ENCODE peak calls at places on chromosomes 11 and 22, in five cellular contexts. X, W, S, D and L are unnamed samples.

GRCh38 chr22:46576556-46577351 is 39.3 kb upstream of the CELSR1 start:
- DNase-seq in W (no peak), S (no peak), D (no peak), X (peak; percentile 95), L (peak; percentile 84)

GRCh38 chr22:31532060-31532459 is 35.7 kb downstream of the SFI1 start:
- DNase-seq in X (no peak), W (no peak), D (no peak), S (no peak), L (no peak)

GRCh38 chr11:9951714-9952275 is 287.9 kb downstream of the SWAP70 start:
- DNase-seq in S (no peak), W (no peak), X (no peak), D (no peak), L (no peak)

GRCh38 chr22:29710193-29710592 is 9.6 kb upstream of the CABP7 start:
- DNase-seq in D (no peak), X (no peak), W (no peak), S (no peak), L (no peak)

GRCh38 chr22:38313384-38313955 is 3.8 kb downstream of the CSNK1E start:
- DNase-seq in W (peak; percentile 54), S (peak; percentile 35), X (no peak), D (no peak), L (no peak)

GRCh38 chr22:47397673-47398072 is 635.2 kb downstream of the TBC1D22A start:
- DNase-seq in X (no peak), D (no peak), S (no peak), W (no peak), L (no peak)

GRCh38 chr11:5550440-5551095 is 2.2 kb upstream of the OR52H1 start:
- DNase-seq in S (peak; percentile 8), W (peak; percentile 21), X (no peak), D (no peak), L (no peak)

GRCh38 chr22:48581206-48581766 is 1246.4 kb downstream of the BRD1 start:
- DNase-seq in W (no peak), S (no peak), X (no peak), D (no peak), L (no peak)

GRCh38 chr11:75689861-75690641 is 21.2 kb upstream of the MAP6 start:
- DNase-seq in W (no peak), X (no peak), D (no peak), S (peak; percentile 79), L (no peak)

GRCh38 chr11:99020324-99021225 is at the start of gene CNTN5:
- DNase-seq in W (peak; percentile 15), D (peak; percentile 22), S (no peak), X (peak; percentile 55), L (peak; percentile 10)

GRCh38 chr22:26666035-26666338 is 8.6 kb downstream of the MIAT start:
- DNase-seq in S (no peak), W (no peak), D (no peak), X (no peak), L (no peak)

GRCh38 chr11:91673705-91674104 is 550.9 kb upstream of the FAT3 start:
- DNase-seq in W (no peak), D (no peak), X (no peak), S (no peak), L (no peak)

GRCh38 chr11:36404831-36405230 is 105.2 kb downstream of the TRAF6 start:
- DNase-seq in S (no peak), W (no peak), X (no peak), D (no peak), L (no peak)

GRCh38 chr22:47653921-47654320 is 891.5 kb downstream of the TBC1D22A start:
- DNase-seq in X (no peak), D (no peak), S (no peak), W (no peak), L (no peak)

GRCh38 chr11:34356918-34357645 is 728 bp downstream of the ABTB2 start:
- DNase-seq in D (no peak), X (peak; percentile 75), S (no peak), W (peak; percentile 60), L (peak; percentile 16)

GRCh38 chr11:34756591-34756990 is 135.7 kb downstream of the EHF start:
- DNase-seq in W (no peak), D (no peak), X (no peak), S (no peak), L (no peak)

GRCh38 chr22:26890870-26891269 is 233.5 kb downstream of the MIAT start:
- DNase-seq in S (no peak), X (no peak), W (peak; percentile 40), D (no peak), L (no peak)

GRCh38 chr11:126403039-126403438 is 47.6 kb downstream of the ST3GAL4 start:
- DNase-seq in S (no peak), W (peak; percentile 41), X (no peak), D (no peak), L (no peak)

GRCh38 chr11:75667268-75667830 is 1.5 kb downstream of the MAP6 start:
- DNase-seq in X (peak; percentile 82), W (peak; percentile 60), D (no peak), S (no peak), L (no peak)

GRCh38 chr22:35839811-35840739 is 122.4 kb downstream of the APOL5 start:
- DNase-seq in S (no peak), X (peak; percentile 81), D (no peak), W (peak; percentile 97), L (peak; percentile 92)

GRCh38 chr11:46906596-46906995 is 11.8 kb downstream of the LRP4 start:
- DNase-seq in X (no peak), S (no peak), W (no peak), D (no peak), L (no peak)

GRCh38 chr22:46061431-46062231 is 84.7 kb upstream of the WNT7B start:
- DNase-seq in D (peak; percentile 9), W (no peak), S (no peak), X (peak; percentile 45), L (no peak)

GRCh38 chr11:119907122-119907933 is 178.3 kb upstream of the NECTIN1 start:
- DNase-seq in W (no peak), D (no peak), S (no peak), X (peak; percentile 71), L (no peak)

GRCh38 chr22:34696557-34696956 is 369.4 kb upstream of the ISX start:
- DNase-seq in W (no peak), X (no peak), D (no peak), S (no peak), L (no peak)

GRCh38 chr22:30876221-30876751 is 92.3 kb downstream of the MORC2 start:
- DNase-seq in S (no peak), W (no peak), D (no peak), X (peak; percentile 41), L (no peak)

GRCh38 chr11:101870510-101870909 is 44.3 kb upstream of the CEP126 start:
- DNase-seq in X (no peak), W (peak; percentile 74), D (no peak), S (no peak), L (no peak)

GRCh38 chr22:50710221-50710620 is 27.8 kb upstream of the ACR start:
- DNase-seq in X (no peak), D (no peak), W (no peak), S (no peak), L (no peak)

GRCh38 chr22:20388200-20388599 is 5.8 kb upstream of the ZNF74 start:
- DNase-seq in X (no peak), S (no peak), D (no peak), W (no peak), L (no peak)

GRCh38 chr22:49100764-49101163 is 726.9 kb downstream of the BRD1 start:
- DNase-seq in X (no peak), D (no peak), W (no peak), S (no peak), L (no peak)

GRCh38 chr11:119935341-119935925 is 202.5 kb downstream of the TRIM29 start:
- DNase-seq in D (no peak), W (no peak), S (no peak), X (peak; percentile 83), L (no peak)

GRCh38 chr11:61749607-61750217 is 2.7 kb upstream of the MYRF start:
- DNase-seq in W (no peak), S (no peak), D (peak; percentile 72), X (no peak), L (peak; percentile 92)
- TF ChIP-seq MAX in W (no peak), S (no peak), D (no peak), X (no peak), L (no peak)

GRCh38 chr11:93728792-93729128 is 12.5 kb downstream of the TAF1D start:
- DNase-seq in W (no peak), X (no peak), D (no peak), S (no peak), L (no peak)

GRCh38 chr11:93724090-93724489 is 17.2 kb downstream of the TAF1D start:
- DNase-seq in W (no peak), D (no peak), S (no peak), X (no peak), L (no peak)

GRCh38 chr11:93729129-93729616 is 12.1 kb downstream of the TAF1D start:
- DNase-seq in X (no peak), D (no peak), S (no peak), W (no peak), L (no peak)

GRCh38 chr11:93730108-93731107 is 10.9 kb downstream of the TAF1D start:
- DNase-seq in D (no peak), X (no peak), S (no peak), W (no peak), L (no peak)

DNA sequence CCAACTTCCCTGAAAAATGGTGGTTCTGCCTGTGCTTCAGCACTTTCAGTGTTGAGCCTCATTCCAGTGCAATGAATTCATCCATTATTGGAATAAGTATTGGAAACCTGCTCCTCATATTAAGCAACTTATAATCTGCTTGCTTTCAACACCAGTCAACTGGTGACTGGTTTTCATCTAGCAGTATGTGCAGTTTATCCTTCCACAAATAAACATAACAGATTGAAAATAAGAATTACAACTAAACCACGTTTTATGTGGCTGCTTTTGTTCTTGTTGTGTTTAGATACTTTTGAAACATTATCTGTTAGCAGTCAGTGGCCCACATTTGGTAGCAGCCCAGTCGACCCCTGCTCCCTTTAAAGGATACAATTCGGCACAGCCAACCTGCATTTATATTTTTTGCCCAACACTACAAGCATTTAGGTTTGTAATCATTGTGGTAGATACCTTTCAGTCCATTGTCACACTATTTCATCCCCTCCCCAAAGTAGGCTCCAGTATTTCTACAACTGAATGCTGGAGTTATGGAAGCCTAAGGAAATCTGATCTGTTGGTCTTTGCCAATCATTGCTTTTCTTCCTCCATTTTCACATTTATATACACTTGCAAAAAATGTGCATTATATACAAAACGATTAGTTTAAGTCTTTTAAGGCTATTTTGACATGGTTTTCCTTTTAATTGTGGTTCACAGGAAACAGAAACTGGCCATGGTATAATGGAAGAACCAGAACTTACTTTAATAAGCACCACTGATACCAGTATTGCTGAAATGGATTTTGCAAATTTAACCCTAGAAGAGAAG is 13.1 kb downstream of the TAF1D start:
- DNase-seq in W (no peak), S (no peak), X (no peak), D (no peak), L (no peak)
- TF ChIP-seq SMC3 in W (no peak), S (no peak), X (no peak), D (no peak), L (no peak)

GRCh38 chr11:68038718-68039525 is at the start of gene TCIRG1:
- DNase-seq in S (peak; percentile 15), X (peak; percentile 67), D (peak; percentile 79), W (peak; percentile 80), L (peak; percentile 91)
- TF ChIP-seq MAX in S (peak; percentile 36), X (no peak), D (peak; percentile 31), W (peak; percentile 19), L (peak; percentile 4)

DNA sequence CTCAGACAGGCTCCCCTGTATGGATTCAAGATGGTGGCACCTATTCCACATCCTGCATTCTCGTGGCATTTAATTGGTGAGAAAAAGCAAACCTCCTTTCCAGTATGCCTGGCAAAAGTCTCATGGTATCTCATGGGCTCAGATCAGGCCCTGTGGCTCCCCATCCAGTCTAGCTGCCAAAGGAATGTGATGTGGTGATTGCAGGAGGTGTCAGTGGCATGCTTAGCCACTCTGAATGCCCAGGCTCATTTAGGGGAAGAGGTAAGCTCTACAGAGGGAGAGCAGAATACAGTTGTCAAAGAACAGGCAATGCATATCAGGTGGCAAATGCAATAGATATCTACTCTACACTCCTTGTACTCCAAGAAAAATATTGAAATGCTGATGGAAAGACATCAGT is 146.7 kb downstream of the SPATA19 start:
- DNase-seq in D (no peak), X (no peak), S (no peak), W (no peak), L (no peak)
- TF ChIP-seq SMC3 in D (no peak), X (no peak), S (no peak), W (no peak), L (no peak)